ENCODE peak calls at places on chromosomes 4 and X, in ten cellular contexts. T is IMR-90, D is progenitor cell of endocrine pancreas, F is WERI-Rb-1, V is AG04450, U is HL-60, I is GM12865, A is Peyer's patch, Q is AG04449, L is endothelial cell. R is an unnamed sample.

GRCh38 chr4:15547392-15547791 is 77.7 kb downstream of the CC2D2A start:
- DNase-seq in T (no peak), D (no peak), F (no peak), V (no peak), U (no peak), I (peak), A (no peak), Q (no peak), L (no peak), R (no peak)

GRCh38 chr4:144313370-144313769 is 172.9 kb upstream of the GYPA start:
- DNase-seq in T (no peak), D (no peak), F (no peak), V (no peak), U (no peak), I (no peak), A (no peak), Q (no peak), L (no peak), R (no peak)

GRCh38 chrX:128975716-128976115 is 547.6 kb downstream of the SMARCA1 start:
- DNase-seq in T (no peak), D (peak), F (peak), V (no peak), U (peak), I (peak), A (peak), Q (no peak), L (peak), R (no peak)

GRCh38 chr4:8401665-8402064 is 38.9 kb downstream of the ACOX3 start:
- DNase-seq in T (no peak), D (no peak), F (no peak), V (no peak), U (no peak), I (no peak), A (no peak), Q (no peak), L (no peak), R (no peak)

GRCh38 chr4:64584981-64585557 is 175.8 kb upstream of the TECRL start:
- DNase-seq in T (peak), D (no peak), F (peak), V (no peak), U (no peak), I (peak), A (no peak), Q (no peak), L (peak), R (no peak)

GRCh38 chr4:67545996-67546356 is 673 bp upstream of the CENPC start:
- DNase-seq in T (no peak), D (no peak), F (no peak), V (no peak), U (no peak), I (peak), A (no peak), Q (no peak), L (no peak), R (no peak)

GRCh38 chr4:157992038-157992706 is 180.7 kb downstream of the GASK1B start:
- DNase-seq in T (peak), D (peak), F (peak), V (peak), U (peak), I (peak), A (no peak), Q (no peak), L (peak), R (no peak)

GRCh38 chr4:182929296-182929695 is 12.1 kb upstream of the DCTD start:
- DNase-seq in T (peak), D (no peak), F (no peak), V (peak), U (no peak), I (no peak), A (no peak), Q (peak), L (no peak), R (no peak)

GRCh38 chr4:104879367-104879766 is 267.3 kb upstream of the TET2 start:
- DNase-seq in T (no peak), D (no peak), F (no peak), V (no peak), U (no peak), I (peak), A (no peak), Q (no peak), L (no peak), R (no peak)

GRCh38 chr4:145951931-145952330 is 13.3 kb upstream of the ZNF827 start:
- DNase-seq in T (peak), D (no peak), F (no peak), V (no peak), U (no peak), I (no peak), A (no peak), Q (no peak), L (no peak), R (no peak)

GRCh38 chr4:101279377-101279871 is 67.9 kb downstream of the PPP3CA start:
- DNase-seq in T (peak), D (no peak), F (no peak), V (peak), U (peak), I (peak), A (no peak), Q (peak), L (no peak), R (no peak)

GRCh38 chrX:152149648-152150047 is 11.3 kb upstream of the MAGEA10 start:
- DNase-seq in T (no peak), D (no peak), F (no peak), V (no peak), U (no peak), I (no peak), A (no peak), Q (no peak), L (no peak), R (no peak)

GRCh38 chr4:184423003-184423686 is 51.2 kb downstream of the IRF2 start:
- DNase-seq in T (no peak), D (no peak), F (no peak), V (no peak), U (no peak), I (peak), A (no peak), Q (no peak), L (no peak), R (no peak)

GRCh38 chr4:69896530-69897116 is 34.2 kb upstream of the CSN1S1 start:
- DNase-seq in T (peak), D (no peak), F (no peak), V (no peak), U (no peak), I (no peak), A (no peak), Q (no peak), L (no peak), R (no peak)

GRCh38 chr4:140372607-140373327 is 679 bp upstream of the SCOC start:
- DNase-seq in T (peak), D (no peak), F (peak), V (no peak), U (peak), I (peak), A (no peak), Q (no peak), L (no peak), R (no peak)
- TF ChIP-seq CTCF in T (no peak), D (peak), F (no peak), V (no peak), U (no peak), I (peak), A (peak), Q (no peak), L (no peak), R (no peak)

GRCh38 chr4:122930877-122931276 is 8.5 kb upstream of the NUDT6 start:
- DNase-seq in T (peak), D (no peak), F (no peak), V (no peak), U (no peak), I (no peak), A (no peak), Q (no peak), L (no peak), R (no peak)
- TF ChIP-seq CTCF in T (peak), D (peak), F (no peak), V (peak), U (no peak), I (peak), A (peak), Q (no peak), L (peak), R (peak)

GRCh38 chrX:40864972-40865371 is 129.6 kb upstream of the MED14 start:
- DNase-seq in T (peak), D (no peak), F (no peak), V (peak), U (no peak), I (no peak), A (no peak), Q (peak), L (no peak), R (no peak)
- TF ChIP-seq CTCF in T (no peak), D (no peak), F (no peak), V (no peak), U (no peak), I (no peak), A (no peak), Q (no peak), L (no peak), R (no peak)

DNA sequence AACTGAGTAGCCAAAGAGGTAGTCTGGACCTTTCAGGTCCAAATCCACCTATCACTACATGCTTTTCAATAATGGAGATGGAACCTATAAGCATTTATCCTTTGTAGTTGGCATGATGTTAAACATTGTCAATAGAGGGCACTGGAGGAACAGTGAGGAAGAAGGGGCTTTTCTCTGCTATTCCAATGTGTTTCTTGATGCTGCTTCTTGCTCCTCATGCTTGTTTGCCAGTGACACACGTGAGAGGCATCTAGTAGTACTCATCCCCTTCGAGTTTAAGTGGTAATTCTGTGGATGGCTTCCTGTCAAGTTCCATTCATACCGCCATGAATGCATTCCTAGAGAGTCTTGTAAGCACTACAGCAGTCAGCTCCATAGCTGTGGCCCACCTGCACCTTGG is 84.0 kb downstream of the NAA11 start:
- DNase-seq in T (peak), D (no peak), F (no peak), V (no peak), U (peak), I (no peak), A (no peak), Q (peak), L (no peak), R (no peak)
- TF ChIP-seq CTCF in T (no peak), D (peak), F (peak), V (peak), U (peak), I (no peak), A (peak), Q (no peak), L (no peak), R (no peak)

GRCh38 chrX:74492720-74493201 is 71.5 kb downstream of the SLC16A2 start:
- DNase-seq in T (no peak), D (no peak), F (peak), V (no peak), U (no peak), I (peak), A (no peak), Q (no peak), L (peak), R (no peak)
- TF ChIP-seq CTCF in T (peak), D (peak), F (peak), V (peak), U (no peak), I (peak), A (no peak), Q (no peak), L (no peak), R (no peak)

GRCh38 chrX:125651426-125651825 is 331.8 kb downstream of the TEX13C start:
- DNase-seq in T (no peak), D (no peak), F (no peak), V (no peak), U (no peak), I (no peak), A (no peak), Q (no peak), L (no peak), R (no peak)

GRCh38 chrX:125646195-125646594 is 326.5 kb downstream of the TEX13C start:
- DNase-seq in T (no peak), D (no peak), F (peak), V (no peak), U (peak), I (no peak), A (no peak), Q (no peak), L (no peak), R (no peak)
- TF ChIP-seq CTCF in T (no peak), D (peak), F (peak), V (no peak), U (no peak), I (peak), A (no peak), Q (no peak), L (no peak), R (no peak)

GRCh38 chrX:135433531-135434257 is 11.9 kb downstream of the SMIM10L2A start:
- DNase-seq in T (no peak), D (no peak), F (no peak), V (no peak), U (no peak), I (no peak), A (no peak), Q (no peak), L (no peak), R (no peak)
- TF ChIP-seq CTCF in T (no peak), D (no peak), F (no peak), V (no peak), U (no peak), I (no peak), A (no peak), Q (no peak), L (no peak), R (no peak)